ENCODE peak calls at places on chromosomes 7 and 10, in seven cellular contexts. One of them, this sample, is unnamed.

GRCh38 chr10:14250496-14250895 is 80.2 kb downstream of the FRMD4A start:
- DNase-seq in tibial artery: no peak
- DNase-seq in brain microvascular endothelial cell: no peak
- DNase-seq in lung: no peak
- DNase-seq in cardiac fibroblast: no peak
- DNase-seq in fibroblast of mammary gland: no peak
- DNase-seq in dorsolateral prefrontal cortex: peak
- DNase-seq in this sample: no peak

GRCh38 chr10:88343761-88344484 is 239.2 kb downstream of the RNLS start:
- DNase-seq in tibial artery: no peak
- DNase-seq in brain microvascular endothelial cell: no peak
- DNase-seq in lung: no peak
- DNase-seq in cardiac fibroblast: peak
- DNase-seq in fibroblast of mammary gland: peak
- DNase-seq in dorsolateral prefrontal cortex: no peak
- DNase-seq in this sample: no peak

GRCh38 chr7:5629941-5630340 is 151.5 kb downstream of the RNF216 start:
- DNase-seq in tibial artery: no peak
- DNase-seq in brain microvascular endothelial cell: peak
- DNase-seq in lung: no peak
- DNase-seq in cardiac fibroblast: peak
- DNase-seq in fibroblast of mammary gland: peak
- DNase-seq in dorsolateral prefrontal cortex: peak
- DNase-seq in this sample: no peak

GRCh38 chr10:27713906-27714305 is 31.7 kb downstream of the MKX start:
- DNase-seq in tibial artery: no peak
- DNase-seq in brain microvascular endothelial cell: no peak
- DNase-seq in lung: no peak
- DNase-seq in cardiac fibroblast: no peak
- DNase-seq in fibroblast of mammary gland: peak
- DNase-seq in dorsolateral prefrontal cortex: no peak
- DNase-seq in this sample: no peak

GRCh38 chr10:132165416-132165980 is 21.2 kb upstream of the DPYSL4 start:
- DNase-seq in tibial artery: no peak
- DNase-seq in brain microvascular endothelial cell: no peak
- DNase-seq in lung: no peak
- DNase-seq in cardiac fibroblast: no peak
- DNase-seq in fibroblast of mammary gland: no peak
- DNase-seq in dorsolateral prefrontal cortex: no peak
- DNase-seq in this sample: no peak

GRCh38 chr7:35596061-35596460 is 98.9 kb downstream of the HERPUD2 start:
- DNase-seq in tibial artery: no peak
- DNase-seq in brain microvascular endothelial cell: peak
- DNase-seq in lung: no peak
- DNase-seq in cardiac fibroblast: peak
- DNase-seq in fibroblast of mammary gland: peak
- DNase-seq in dorsolateral prefrontal cortex: no peak
- DNase-seq in this sample: no peak

GRCh38 chr10:82982110-82982608 is 1107.2 kb downstream of the NRG3 start:
- DNase-seq in tibial artery: no peak
- DNase-seq in brain microvascular endothelial cell: peak
- DNase-seq in lung: no peak
- DNase-seq in cardiac fibroblast: peak
- DNase-seq in fibroblast of mammary gland: peak
- DNase-seq in dorsolateral prefrontal cortex: no peak
- DNase-seq in this sample: no peak

GRCh38 chr7:23093546-23093945 is 12.0 kb upstream of the KLHL7 start:
- DNase-seq in tibial artery: no peak
- DNase-seq in brain microvascular endothelial cell: peak
- DNase-seq in lung: no peak
- DNase-seq in cardiac fibroblast: peak
- DNase-seq in fibroblast of mammary gland: peak
- DNase-seq in dorsolateral prefrontal cortex: no peak
- DNase-seq in this sample: no peak

GRCh38 chr10:82737556-82737955 is 862.6 kb downstream of the NRG3 start:
- DNase-seq in tibial artery: no peak
- DNase-seq in brain microvascular endothelial cell: no peak
- DNase-seq in lung: no peak
- DNase-seq in cardiac fibroblast: no peak
- DNase-seq in fibroblast of mammary gland: no peak
- DNase-seq in dorsolateral prefrontal cortex: no peak
- DNase-seq in this sample: no peak

GRCh38 chr7:4242706-4243105 is 439.4 kb upstream of the FOXK1 start:
- DNase-seq in tibial artery: peak
- DNase-seq in brain microvascular endothelial cell: no peak
- DNase-seq in lung: no peak
- DNase-seq in cardiac fibroblast: no peak
- DNase-seq in fibroblast of mammary gland: no peak
- DNase-seq in dorsolateral prefrontal cortex: no peak
- DNase-seq in this sample: no peak

GRCh38 chr7:4240813-4241612 is 441.1 kb upstream of the FOXK1 start:
- DNase-seq in tibial artery: peak
- DNase-seq in brain microvascular endothelial cell: no peak
- DNase-seq in lung: no peak
- DNase-seq in cardiac fibroblast: no peak
- DNase-seq in fibroblast of mammary gland: no peak
- DNase-seq in dorsolateral prefrontal cortex: no peak
- DNase-seq in this sample: no peak

GRCh38 chr7:4244041-4244440 is 438.1 kb upstream of the FOXK1 start:
- DNase-seq in tibial artery: no peak
- DNase-seq in brain microvascular endothelial cell: no peak
- DNase-seq in lung: no peak
- DNase-seq in cardiac fibroblast: no peak
- DNase-seq in fibroblast of mammary gland: no peak
- DNase-seq in dorsolateral prefrontal cortex: no peak
- DNase-seq in this sample: no peak

GRCh38 chr7:4239991-4240812 is 441.9 kb upstream of the FOXK1 start:
- DNase-seq in tibial artery: peak
- DNase-seq in brain microvascular endothelial cell: no peak
- DNase-seq in lung: no peak
- DNase-seq in cardiac fibroblast: no peak
- DNase-seq in fibroblast of mammary gland: no peak
- DNase-seq in dorsolateral prefrontal cortex: no peak
- DNase-seq in this sample: no peak

GRCh38 chr7:4241791-4242190 is 440.3 kb upstream of the FOXK1 start:
- DNase-seq in tibial artery: peak
- DNase-seq in brain microvascular endothelial cell: no peak
- DNase-seq in lung: no peak
- DNase-seq in cardiac fibroblast: no peak
- DNase-seq in fibroblast of mammary gland: no peak
- DNase-seq in dorsolateral prefrontal cortex: no peak
- DNase-seq in this sample: no peak
- TF ChIP-seq CTCF in tibial artery: no peak
- TF ChIP-seq CTCF in brain microvascular endothelial cell: no peak
- TF ChIP-seq CTCF in lung: no peak
- TF ChIP-seq CTCF in cardiac fibroblast: no peak
- TF ChIP-seq CTCF in fibroblast of mammary gland: no peak
- TF ChIP-seq CTCF in dorsolateral prefrontal cortex: no peak
- TF ChIP-seq CTCF in this sample: no peak

GRCh38 chr7:158067931-158068482 is 519.6 kb downstream of the PTPRN2 start:
- DNase-seq in tibial artery: no peak
- DNase-seq in brain microvascular endothelial cell: no peak
- DNase-seq in lung: no peak
- DNase-seq in cardiac fibroblast: no peak
- DNase-seq in fibroblast of mammary gland: no peak
- DNase-seq in dorsolateral prefrontal cortex: no peak
- DNase-seq in this sample: no peak
- TF ChIP-seq CTCF in tibial artery: no peak
- TF ChIP-seq CTCF in brain microvascular endothelial cell: no peak
- TF ChIP-seq CTCF in lung: no peak
- TF ChIP-seq CTCF in cardiac fibroblast: no peak
- TF ChIP-seq CTCF in fibroblast of mammary gland: no peak
- TF ChIP-seq CTCF in dorsolateral prefrontal cortex: no peak
- TF ChIP-seq CTCF in this sample: no peak

GRCh38 chr10:19493917-19494316 is 322.3 kb upstream of the PLXDC2 start:
- DNase-seq in tibial artery: no peak
- DNase-seq in brain microvascular endothelial cell: no peak
- DNase-seq in lung: no peak
- DNase-seq in cardiac fibroblast: no peak
- DNase-seq in fibroblast of mammary gland: no peak
- DNase-seq in dorsolateral prefrontal cortex: no peak
- DNase-seq in this sample: no peak

GRCh38 chr10:19488592-19489280 is 327.5 kb upstream of the PLXDC2 start:
- DNase-seq in tibial artery: no peak
- DNase-seq in brain microvascular endothelial cell: no peak
- DNase-seq in lung: peak
- DNase-seq in cardiac fibroblast: peak
- DNase-seq in fibroblast of mammary gland: peak
- DNase-seq in dorsolateral prefrontal cortex: no peak
- DNase-seq in this sample: no peak
- TF ChIP-seq CTCF in tibial artery: no peak
- TF ChIP-seq CTCF in brain microvascular endothelial cell: peak
- TF ChIP-seq CTCF in lung: no peak
- TF ChIP-seq CTCF in cardiac fibroblast: no peak
- TF ChIP-seq CTCF in fibroblast of mammary gland: no peak
- TF ChIP-seq CTCF in dorsolateral prefrontal cortex: no peak
- TF ChIP-seq CTCF in this sample: no peak

GRCh38 chr10:63987212-63987611 is 466.0 kb downstream of the REEP3 start:
- DNase-seq in tibial artery: no peak
- DNase-seq in brain microvascular endothelial cell: no peak
- DNase-seq in lung: no peak
- DNase-seq in cardiac fibroblast: no peak
- DNase-seq in fibroblast of mammary gland: no peak
- DNase-seq in dorsolateral prefrontal cortex: no peak
- DNase-seq in this sample: no peak
- TF ChIP-seq CTCF in tibial artery: no peak
- TF ChIP-seq CTCF in brain microvascular endothelial cell: no peak
- TF ChIP-seq CTCF in lung: no peak
- TF ChIP-seq CTCF in cardiac fibroblast: peak
- TF ChIP-seq CTCF in fibroblast of mammary gland: no peak
- TF ChIP-seq CTCF in dorsolateral prefrontal cortex: no peak
- TF ChIP-seq CTCF in this sample: no peak

DNA sequence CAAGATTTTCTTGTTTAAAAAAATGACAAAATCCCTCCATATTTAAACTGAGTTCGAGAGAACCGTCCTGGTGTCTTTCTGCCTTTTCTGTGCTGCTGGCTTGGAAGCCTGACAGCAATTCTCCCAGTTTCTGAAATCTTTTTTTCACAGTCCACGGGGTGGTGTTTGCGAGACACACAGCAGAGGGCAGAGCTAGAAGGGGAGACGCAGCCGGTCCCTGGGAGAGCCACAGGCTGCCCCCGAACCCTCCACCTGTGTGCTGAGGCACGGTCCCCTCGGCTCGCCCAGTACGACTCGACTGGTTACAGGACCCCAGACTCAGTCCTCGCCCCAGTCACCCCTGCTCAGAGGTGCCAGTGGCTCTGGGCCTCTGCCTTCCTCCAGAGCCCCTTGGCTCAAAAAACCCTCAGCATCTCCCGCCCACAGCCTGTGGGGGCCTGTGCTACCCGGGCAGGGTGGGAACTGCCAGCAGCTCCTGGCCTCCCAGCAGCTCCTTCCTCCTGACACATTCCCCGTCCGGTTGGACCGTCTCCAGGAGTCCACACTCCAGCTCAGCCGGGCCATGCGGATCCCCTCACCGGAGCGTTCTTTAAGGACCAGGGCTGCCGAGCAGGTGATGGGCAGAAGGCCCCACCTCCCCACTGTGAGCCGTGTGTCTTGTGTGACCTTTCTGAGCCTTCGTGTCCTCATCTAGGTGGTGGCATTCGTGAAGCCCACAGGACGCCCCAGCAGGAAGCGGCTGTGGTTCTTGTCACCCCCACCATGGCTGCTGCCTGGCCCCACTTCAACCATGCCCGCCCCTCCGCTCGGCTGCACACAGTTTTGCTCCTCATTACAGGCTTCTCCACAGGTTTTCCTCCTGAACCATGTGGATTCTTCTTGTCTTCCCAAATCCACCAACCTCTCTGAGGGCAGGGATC is 52.3 kb upstream of the EN2 start:
- DNase-seq in tibial artery: no peak
- DNase-seq in brain microvascular endothelial cell: no peak
- DNase-seq in lung: no peak
- DNase-seq in cardiac fibroblast: peak
- DNase-seq in fibroblast of mammary gland: no peak
- DNase-seq in dorsolateral prefrontal cortex: peak
- DNase-seq in this sample: no peak
- TF ChIP-seq CTCF in tibial artery: no peak
- TF ChIP-seq CTCF in brain microvascular endothelial cell: peak
- TF ChIP-seq CTCF in lung: no peak
- TF ChIP-seq CTCF in cardiac fibroblast: no peak
- TF ChIP-seq CTCF in fibroblast of mammary gland: peak
- TF ChIP-seq CTCF in dorsolateral prefrontal cortex: peak
- TF ChIP-seq CTCF in this sample: no peak

DNA sequence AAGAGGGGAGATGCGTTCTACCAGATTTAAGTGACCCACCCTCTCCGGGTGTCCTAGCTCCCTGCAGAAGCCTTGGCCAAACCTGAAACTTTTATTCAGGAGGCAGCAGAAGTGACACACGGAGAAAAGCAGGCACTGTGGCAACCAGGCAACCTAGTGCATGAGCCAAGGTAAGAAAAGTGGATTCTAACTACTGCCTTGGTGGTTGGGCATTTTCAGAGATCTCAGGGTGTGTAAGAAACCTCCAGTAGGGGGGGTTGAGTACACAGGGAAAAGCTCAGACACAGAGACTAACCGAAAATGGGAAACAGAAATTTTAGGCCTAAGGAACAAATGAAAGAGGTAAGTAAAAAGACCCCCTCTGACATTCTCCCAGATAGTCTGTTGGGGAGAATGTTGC is 645.7 kb downstream of the ANKRD7 start:
- DNase-seq in tibial artery: no peak
- DNase-seq in brain microvascular endothelial cell: no peak
- DNase-seq in lung: no peak
- DNase-seq in cardiac fibroblast: no peak
- DNase-seq in fibroblast of mammary gland: no peak
- DNase-seq in dorsolateral prefrontal cortex: no peak
- DNase-seq in this sample: no peak
- TF ChIP-seq CTCF in tibial artery: no peak
- TF ChIP-seq CTCF in brain microvascular endothelial cell: peak
- TF ChIP-seq CTCF in lung: no peak
- TF ChIP-seq CTCF in cardiac fibroblast: peak
- TF ChIP-seq CTCF in fibroblast of mammary gland: no peak
- TF ChIP-seq CTCF in dorsolateral prefrontal cortex: no peak
- TF ChIP-seq CTCF in this sample: no peak

GRCh38 chr7:17158261-17158660 is 140.2 kb upstream of the AHR start:
- DNase-seq in tibial artery: no peak
- DNase-seq in brain microvascular endothelial cell: no peak
- DNase-seq in lung: no peak
- DNase-seq in cardiac fibroblast: no peak
- DNase-seq in fibroblast of mammary gland: no peak
- DNase-seq in dorsolateral prefrontal cortex: no peak
- DNase-seq in this sample: no peak
- TF ChIP-seq CTCF in tibial artery: no peak
- TF ChIP-seq CTCF in brain microvascular endothelial cell: no peak
- TF ChIP-seq CTCF in lung: no peak
- TF ChIP-seq CTCF in cardiac fibroblast: no peak
- TF ChIP-seq CTCF in fibroblast of mammary gland: no peak
- TF ChIP-seq CTCF in dorsolateral prefrontal cortex: no peak
- TF ChIP-seq CTCF in this sample: no peak

This sample was measured in HL-60.